ENCODE peak calls at places on chromosomes 6 and 20, in four cellular contexts. One of them, this sample, is unnamed.
A peak's percentile ranks its signal among the peaks of the same experiment; 100 is the strongest.

GRCh38 chr20:50172347-50173013 is 18.1 kb upstream of the CEBPB start:
- DNase-seq in neuronal stem cell: peak; percentile 74
- DNase-seq in prostate gland: peak; percentile 67
- DNase-seq in aorta: peak; percentile 92
- DNase-seq in this sample: peak; percentile 87

GRCh38 chr20:51800769-51801219 is 1.5 kb downstream of the SALL4 start:
- DNase-seq in aorta: no peak
- DNase-seq in neuronal stem cell: no peak
- DNase-seq in prostate gland: peak; percentile 27
- DNase-seq in this sample: no peak

GRCh38 chr6:72746276-72746675 is 124.4 kb downstream of the KCNQ5 start:
- DNase-seq in prostate gland: no peak
- DNase-seq in neuronal stem cell: no peak
- DNase-seq in aorta: no peak
- DNase-seq in this sample: no peak

GRCh38 chr6:84411060-84411629 is 183.7 kb upstream of the CEP162 start:
- DNase-seq in prostate gland: no peak
- DNase-seq in neuronal stem cell: no peak
- DNase-seq in aorta: no peak
- DNase-seq in this sample: peak; percentile 17

GRCh38 chr6:21586300-21586699 is 7.3 kb upstream of the SOX4 start:
- DNase-seq in neuronal stem cell: no peak
- DNase-seq in aorta: no peak
- DNase-seq in prostate gland: no peak
- DNase-seq in this sample: no peak

GRCh38 chr6:100663219-100663863 is 198.6 kb upstream of the SIM1 start:
- DNase-seq in neuronal stem cell: no peak
- DNase-seq in prostate gland: no peak
- DNase-seq in aorta: no peak
- DNase-seq in this sample: peak; percentile 31

GRCh38 chr20:60700728-60701127 is 551.3 kb upstream of the CDH4 start:
- DNase-seq in neuronal stem cell: no peak
- DNase-seq in prostate gland: no peak
- DNase-seq in aorta: no peak
- DNase-seq in this sample: no peak

GRCh38 chr6:52647199-52647598 is 23.7 kb upstream of the TMEM14A start:
- DNase-seq in aorta: no peak
- DNase-seq in neuronal stem cell: no peak
- DNase-seq in prostate gland: no peak
- DNase-seq in this sample: no peak

GRCh38 chr6:102215425-102215824 is 821.9 kb downstream of the GRIK2 start:
- DNase-seq in prostate gland: no peak
- DNase-seq in aorta: no peak
- DNase-seq in neuronal stem cell: no peak
- DNase-seq in this sample: no peak

GRCh38 chr20:20085812-20086211 is 33.5 kb downstream of the CFAP61 start:
- DNase-seq in neuronal stem cell: no peak
- DNase-seq in aorta: no peak
- DNase-seq in prostate gland: peak; percentile 74
- DNase-seq in this sample: no peak

GRCh38 chr20:20083796-20084195 is 31.5 kb downstream of the CFAP61 start:
- DNase-seq in aorta: no peak
- DNase-seq in neuronal stem cell: peak; percentile 21
- DNase-seq in prostate gland: no peak
- DNase-seq in this sample: peak; percentile 71

GRCh38 chr20:20089018-20089417 is 36.7 kb downstream of the CFAP61 start:
- DNase-seq in aorta: no peak
- DNase-seq in neuronal stem cell: no peak
- DNase-seq in prostate gland: no peak
- DNase-seq in this sample: no peak

GRCh38 chr20:20085071-20085470 is 32.7 kb downstream of the CFAP61 start:
- DNase-seq in neuronal stem cell: no peak
- DNase-seq in aorta: peak; percentile 83
- DNase-seq in prostate gland: no peak
- DNase-seq in this sample: no peak

DNA sequence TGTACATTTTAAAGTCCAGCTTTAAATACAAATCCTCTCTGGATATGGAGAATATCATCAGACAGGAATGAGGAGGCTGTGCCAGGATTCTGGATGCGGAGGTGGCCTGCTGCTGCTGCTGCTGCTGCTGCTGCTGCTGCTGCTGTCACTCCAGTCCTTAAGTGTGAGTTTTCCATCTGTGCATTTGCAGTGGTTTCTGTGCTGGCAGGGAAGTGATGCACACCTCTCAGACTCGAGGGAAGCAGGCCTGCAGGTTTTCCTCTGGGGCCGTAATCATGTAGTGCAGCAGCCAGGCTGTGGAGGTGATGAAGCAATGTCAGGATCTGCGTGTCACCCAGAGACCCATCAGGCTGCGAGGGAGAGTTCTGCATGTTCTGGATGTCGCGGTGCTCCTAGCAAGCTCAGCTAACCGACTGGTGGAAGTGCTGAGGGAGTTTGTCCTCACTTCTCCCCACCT is 32.0 kb downstream of the CFAP61 start:
- DNase-seq in neuronal stem cell: no peak
- DNase-seq in aorta: no peak
- DNase-seq in prostate gland: no peak
- DNase-seq in this sample: peak; percentile 79
- H3K27ac ChIP-seq in neuronal stem cell: no peak overlapping the region
- H3K27ac ChIP-seq in aorta: peak overlapping the region; percentile 60
- H3K27ac ChIP-seq in prostate gland: no peak overlapping the region
- H3K27ac ChIP-seq in this sample: no peak overlapping the region

DNA sequence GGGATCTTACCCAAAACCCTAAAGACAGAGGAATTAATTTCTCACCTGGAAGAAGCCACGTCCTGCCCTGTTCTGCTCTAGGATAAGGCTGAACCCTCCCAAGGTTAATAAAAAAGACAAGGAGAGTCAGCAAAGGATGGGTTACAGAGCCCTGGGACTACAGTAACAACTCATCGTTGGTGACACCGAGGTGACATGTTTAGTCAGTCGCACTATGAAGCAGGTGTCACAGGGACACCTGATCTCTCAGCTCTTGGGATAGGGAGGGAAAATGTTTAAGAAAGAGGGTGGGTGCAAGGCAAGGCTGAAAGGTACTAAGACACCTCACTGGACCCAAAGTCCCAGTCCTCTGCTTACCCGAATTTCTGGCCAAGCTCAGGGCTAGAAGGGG is 598 bp downstream of the MOCS1 start:
- DNase-seq in aorta: no peak
- DNase-seq in neuronal stem cell: no peak
- DNase-seq in prostate gland: no peak
- DNase-seq in this sample: no peak
- H3K27ac ChIP-seq in aorta: peak overlapping the region; percentile 61
- H3K27ac ChIP-seq in neuronal stem cell: no peak overlapping the region
- H3K27ac ChIP-seq in prostate gland: peak overlapping the region; percentile 63
- H3K27ac ChIP-seq in this sample: no peak overlapping the region

DNA sequence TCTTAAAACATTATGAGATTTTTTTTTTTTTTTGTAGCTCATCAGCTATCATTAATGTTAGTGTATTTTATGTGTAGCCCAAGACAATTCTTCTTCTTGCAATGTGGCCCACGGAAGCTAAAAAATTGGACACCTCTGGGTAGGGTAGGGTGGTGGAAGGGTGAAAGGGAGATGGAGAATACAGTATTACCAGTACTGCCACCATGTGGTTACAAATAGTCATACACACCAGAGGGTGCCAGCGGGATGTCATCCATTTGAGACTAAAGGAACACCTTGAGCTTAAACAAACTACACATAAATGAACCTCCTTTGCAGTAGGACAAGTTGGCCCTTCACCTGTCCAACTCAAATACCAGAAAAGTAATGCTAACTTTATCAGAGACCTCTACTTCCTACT is 601.9 kb downstream of the HTR1B start:
- DNase-seq in neuronal stem cell: no peak
- DNase-seq in aorta: no peak
- DNase-seq in prostate gland: no peak
- DNase-seq in this sample: peak; percentile 41
- H3K27ac ChIP-seq in neuronal stem cell: no peak overlapping the region
- H3K27ac ChIP-seq in aorta: no peak overlapping the region
- H3K27ac ChIP-seq in prostate gland: no peak overlapping the region
- H3K27ac ChIP-seq in this sample: no peak overlapping the region

DNA sequence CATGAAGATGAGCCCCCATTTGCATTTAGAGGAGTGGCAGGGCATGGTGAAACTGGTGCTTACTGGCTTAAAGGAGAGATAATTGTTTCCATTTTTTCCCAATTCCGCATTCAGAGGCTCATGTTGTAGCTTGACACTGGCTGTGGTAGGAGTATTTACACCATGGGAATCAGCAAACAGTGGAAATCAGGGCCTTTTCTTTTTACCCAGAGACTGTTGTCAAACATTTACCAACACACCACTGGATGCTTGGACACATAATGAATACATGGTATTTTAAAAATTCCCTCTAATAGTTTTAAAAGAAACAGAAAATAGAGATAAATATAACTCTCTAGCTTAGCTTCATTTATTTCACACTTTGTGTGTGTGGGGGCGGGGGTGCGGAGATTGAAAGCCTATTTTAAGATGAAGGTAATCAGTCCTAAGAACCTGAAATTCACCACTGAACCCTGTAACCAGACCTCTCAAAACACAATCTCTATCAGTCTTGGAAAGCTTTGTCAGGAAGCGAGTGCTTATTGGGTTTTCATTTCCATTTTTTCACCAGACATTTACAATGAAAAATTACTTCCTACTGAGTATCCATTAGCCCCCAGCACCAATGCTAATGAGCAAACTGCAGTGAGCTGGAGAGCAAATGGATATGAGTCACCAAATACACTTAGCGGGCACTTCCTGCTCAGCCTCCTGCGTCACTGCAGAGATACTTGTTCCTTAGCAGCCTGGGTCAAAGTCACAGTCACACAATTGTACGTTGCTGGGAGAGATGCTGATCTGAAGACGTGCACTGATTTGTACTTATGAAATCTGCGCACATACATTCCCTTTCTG is 532.0 kb downstream of the BCKDHB start:
- DNase-seq in aorta: no peak
- DNase-seq in prostate gland: peak; percentile 4
- DNase-seq in neuronal stem cell: no peak
- DNase-seq in this sample: peak; percentile 68
- H3K27ac ChIP-seq in aorta: no peak overlapping the region
- H3K27ac ChIP-seq in prostate gland: no peak overlapping the region
- H3K27ac ChIP-seq in neuronal stem cell: no peak overlapping the region
- H3K27ac ChIP-seq in this sample: no peak overlapping the region

DNA sequence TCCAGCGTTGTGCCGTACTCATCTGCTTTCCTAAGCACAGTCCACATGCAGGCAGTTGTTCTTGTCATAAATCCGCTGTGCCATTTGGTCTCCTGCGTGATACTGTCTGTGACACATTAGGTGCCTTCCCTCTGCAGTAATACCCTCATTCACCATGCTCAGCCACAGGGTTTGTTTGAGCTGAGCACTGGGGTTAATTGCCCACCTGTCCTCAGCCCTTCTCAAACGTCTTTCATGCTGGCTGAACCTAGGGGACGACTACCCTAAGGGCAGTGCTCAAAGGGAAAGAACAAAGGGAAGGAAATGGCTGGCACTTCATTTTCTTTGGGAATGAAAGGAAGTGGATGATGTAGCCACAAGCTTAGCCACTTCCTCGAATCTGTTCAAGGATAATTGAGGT is 64.2 kb upstream of the MYLIP start:
- DNase-seq in neuronal stem cell: peak; percentile 12
- DNase-seq in prostate gland: no peak
- DNase-seq in aorta: no peak
- DNase-seq in this sample: peak; percentile 92
- H3K27ac ChIP-seq in neuronal stem cell: no peak overlapping the region
- H3K27ac ChIP-seq in prostate gland: no peak overlapping the region
- H3K27ac ChIP-seq in aorta: no peak overlapping the region
- H3K27ac ChIP-seq in this sample: peak overlapping the region; percentile 79

GRCh38 chr6:7431241-7431593 is 41.6 kb downstream of the RIOK1 start:
- DNase-seq in prostate gland: no peak
- DNase-seq in aorta: no peak
- DNase-seq in neuronal stem cell: no peak
- DNase-seq in this sample: no peak
- H3K27ac ChIP-seq in prostate gland: no peak overlapping the region
- H3K27ac ChIP-seq in aorta: no peak overlapping the region
- H3K27ac ChIP-seq in neuronal stem cell: no peak overlapping the region
- H3K27ac ChIP-seq in this sample: no peak overlapping the region